ENCODE peak calls at places on chromosomes 3 and 15, in six cellular contexts. One of them, this sample, is unnamed.

GRCh38 chr3:32457971-32458471 is 44.6 kb downstream of the CMTM6 start:
- DNase-seq in A549: no peak
- DNase-seq in tibial nerve: no peak
- DNase-seq in brain microvascular endothelial cell: no peak
- DNase-seq in GM12864: no peak
- DNase-seq in NB4: peak
- DNase-seq in this sample: no peak

GRCh38 chr3:53577486-53577885 is 83.1 kb downstream of the CACNA1D start:
- DNase-seq in A549: no peak
- DNase-seq in tibial nerve: no peak
- DNase-seq in brain microvascular endothelial cell: no peak
- DNase-seq in GM12864: no peak
- DNase-seq in NB4: peak
- DNase-seq in this sample: no peak

GRCh38 chr15:101086394-101087171 is 165.3 kb downstream of the CHSY1 start:
- DNase-seq in A549: no peak
- DNase-seq in tibial nerve: no peak
- DNase-seq in brain microvascular endothelial cell: no peak
- DNase-seq in GM12864: no peak
- DNase-seq in NB4: peak
- DNase-seq in this sample: no peak

GRCh38 chr3:75001330-75001729 is 386.9 kb upstream of the CNTN3 start:
- DNase-seq in A549: peak
- DNase-seq in tibial nerve: no peak
- DNase-seq in brain microvascular endothelial cell: no peak
- DNase-seq in GM12864: no peak
- DNase-seq in NB4: peak
- DNase-seq in this sample: no peak

GRCh38 chr15:41256103-41256502 is 25.0 kb downstream of the CHP1 start:
- DNase-seq in A549: peak
- DNase-seq in tibial nerve: no peak
- DNase-seq in brain microvascular endothelial cell: no peak
- DNase-seq in GM12864: no peak
- DNase-seq in NB4: no peak
- DNase-seq in this sample: no peak

GRCh38 chr3:121748638-121749275 is 784 bp downstream of the GOLGB1 start:
- DNase-seq in A549: no peak
- DNase-seq in tibial nerve: no peak
- DNase-seq in brain microvascular endothelial cell: peak
- DNase-seq in GM12864: no peak
- DNase-seq in NB4: peak
- DNase-seq in this sample: peak

GRCh38 chr3:42114130-42114529 is 23.0 kb downstream of the TRAK1 start:
- DNase-seq in A549: no peak
- DNase-seq in tibial nerve: no peak
- DNase-seq in brain microvascular endothelial cell: no peak
- DNase-seq in GM12864: no peak
- DNase-seq in NB4: no peak
- DNase-seq in this sample: no peak

GRCh38 chr3:74463515-74463914 is 150.9 kb downstream of the CNTN3 start:
- DNase-seq in A549: no peak
- DNase-seq in tibial nerve: no peak
- DNase-seq in brain microvascular endothelial cell: no peak
- DNase-seq in GM12864: no peak
- DNase-seq in NB4: no peak
- DNase-seq in this sample: no peak

GRCh38 chr3:108090066-108090700 is 648 bp downstream of the CD47 start:
- DNase-seq in A549: peak
- DNase-seq in tibial nerve: peak
- DNase-seq in brain microvascular endothelial cell: no peak
- DNase-seq in GM12864: no peak
- DNase-seq in NB4: peak
- DNase-seq in this sample: no peak

GRCh38 chr3:62373714-62374333 is 474 bp upstream of the FEZF2 start:
- DNase-seq in A549: no peak
- DNase-seq in tibial nerve: no peak
- DNase-seq in brain microvascular endothelial cell: no peak
- DNase-seq in GM12864: no peak
- DNase-seq in NB4: no peak
- DNase-seq in this sample: no peak

GRCh38 chr3:42267878-42268277 is 1.9 kb upstream of the CCK start:
- DNase-seq in A549: no peak
- DNase-seq in tibial nerve: no peak
- DNase-seq in brain microvascular endothelial cell: no peak
- DNase-seq in GM12864: no peak
- DNase-seq in NB4: no peak
- DNase-seq in this sample: no peak

GRCh38 chr3:184795493-184796198 is 16.3 kb upstream of the VPS8 start:
- DNase-seq in A549: no peak
- DNase-seq in tibial nerve: no peak
- DNase-seq in brain microvascular endothelial cell: no peak
- DNase-seq in GM12864: no peak
- DNase-seq in NB4: no peak
- DNase-seq in this sample: no peak

DNA sequence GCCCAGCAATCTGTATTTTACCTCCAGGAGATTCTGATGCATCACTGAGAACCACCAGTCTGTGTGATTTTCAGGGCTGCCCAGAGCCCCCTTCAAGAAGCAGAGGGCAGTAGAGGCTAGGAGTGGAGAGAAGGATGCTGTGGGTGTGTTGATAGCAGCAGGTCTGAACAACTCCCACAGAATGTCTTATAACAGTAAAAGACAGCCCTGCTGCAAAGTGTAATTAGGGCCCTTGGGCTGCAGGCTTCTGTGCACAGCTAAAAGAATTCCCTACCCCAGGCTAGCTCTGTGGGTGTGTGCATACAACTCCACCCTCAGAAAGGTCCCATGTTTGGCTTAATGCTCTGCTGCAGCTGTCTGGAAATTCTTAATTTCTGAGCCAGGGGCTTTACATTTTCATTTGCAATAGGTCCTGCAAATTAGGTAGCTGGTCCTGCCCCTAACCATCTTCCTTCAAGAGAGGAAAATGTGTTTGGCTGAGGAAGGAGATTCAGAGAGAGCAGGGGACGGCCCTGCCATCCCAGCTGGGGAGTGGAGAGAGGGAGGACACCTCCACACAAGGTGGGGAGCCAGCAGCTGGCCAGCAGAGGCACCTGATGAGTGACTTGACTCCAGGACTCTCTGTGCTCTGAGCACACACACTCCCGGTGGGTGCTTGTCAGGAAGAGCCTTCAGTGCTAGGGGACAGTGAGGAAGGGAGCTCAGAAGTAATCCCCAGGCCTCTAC is 43.3 kb upstream of the RAB6B start:
- DNase-seq in A549: no peak
- DNase-seq in tibial nerve: no peak
- DNase-seq in brain microvascular endothelial cell: no peak
- DNase-seq in GM12864: no peak
- DNase-seq in NB4: peak
- DNase-seq in this sample: no peak
- TF ChIP-seq CTCF in A549: no peak
- TF ChIP-seq CTCF in tibial nerve: no peak
- TF ChIP-seq CTCF in brain microvascular endothelial cell: peak
- TF ChIP-seq CTCF in GM12864: no peak
- TF ChIP-seq CTCF in NB4: no peak
- TF ChIP-seq CTCF in this sample: peak

GRCh38 chr3:128412180-128413002 is 54.3 kb downstream of the DNAJB8 start:
- DNase-seq in A549: no peak
- DNase-seq in tibial nerve: no peak
- DNase-seq in brain microvascular endothelial cell: no peak
- DNase-seq in GM12864: no peak
- DNase-seq in NB4: no peak
- DNase-seq in this sample: no peak
- TF ChIP-seq CTCF in A549: no peak
- TF ChIP-seq CTCF in tibial nerve: no peak
- TF ChIP-seq CTCF in brain microvascular endothelial cell: no peak
- TF ChIP-seq CTCF in GM12864: no peak
- TF ChIP-seq CTCF in NB4: no peak
- TF ChIP-seq CTCF in this sample: no peak

GRCh38 chr3:161371441-161372320 is at the start of gene SPTSSB:
- DNase-seq in A549: peak
- DNase-seq in tibial nerve: no peak
- DNase-seq in brain microvascular endothelial cell: peak
- DNase-seq in GM12864: no peak
- DNase-seq in NB4: peak
- DNase-seq in this sample: no peak
- TF ChIP-seq CTCF in A549: peak
- TF ChIP-seq CTCF in tibial nerve: no peak
- TF ChIP-seq CTCF in brain microvascular endothelial cell: peak
- TF ChIP-seq CTCF in GM12864: no peak
- TF ChIP-seq CTCF in NB4: no peak
- TF ChIP-seq CTCF in this sample: no peak

GRCh38 chr15:29454506-29454905 is 184.9 kb upstream of the NSMCE3 start:
- DNase-seq in A549: no peak
- DNase-seq in tibial nerve: no peak
- DNase-seq in brain microvascular endothelial cell: no peak
- DNase-seq in GM12864: no peak
- DNase-seq in NB4: no peak
- DNase-seq in this sample: no peak

GRCh38 chr15:29452881-29453731 is 183.5 kb upstream of the NSMCE3 start:
- DNase-seq in A549: no peak
- DNase-seq in tibial nerve: no peak
- DNase-seq in brain microvascular endothelial cell: no peak
- DNase-seq in GM12864: no peak
- DNase-seq in NB4: no peak
- DNase-seq in this sample: no peak

GRCh38 chr15:29448320-29448719 is 178.7 kb upstream of the NSMCE3 start:
- DNase-seq in A549: no peak
- DNase-seq in tibial nerve: no peak
- DNase-seq in brain microvascular endothelial cell: no peak
- DNase-seq in GM12864: no peak
- DNase-seq in NB4: no peak
- DNase-seq in this sample: no peak

GRCh38 chr15:29449136-29449535 is 179.5 kb upstream of the NSMCE3 start:
- DNase-seq in A549: peak
- DNase-seq in tibial nerve: no peak
- DNase-seq in brain microvascular endothelial cell: peak
- DNase-seq in GM12864: no peak
- DNase-seq in NB4: peak
- DNase-seq in this sample: no peak

GRCh38 chr15:29451201-29451781 is 181.7 kb upstream of the NSMCE3 start:
- DNase-seq in A549: peak
- DNase-seq in tibial nerve: no peak
- DNase-seq in brain microvascular endothelial cell: no peak
- DNase-seq in GM12864: no peak
- DNase-seq in NB4: peak
- DNase-seq in this sample: no peak
- TF ChIP-seq CTCF in A549: peak
- TF ChIP-seq CTCF in tibial nerve: no peak
- TF ChIP-seq CTCF in brain microvascular endothelial cell: peak
- TF ChIP-seq CTCF in GM12864: peak
- TF ChIP-seq CTCF in NB4: no peak
- TF ChIP-seq CTCF in this sample: no peak

DNA sequence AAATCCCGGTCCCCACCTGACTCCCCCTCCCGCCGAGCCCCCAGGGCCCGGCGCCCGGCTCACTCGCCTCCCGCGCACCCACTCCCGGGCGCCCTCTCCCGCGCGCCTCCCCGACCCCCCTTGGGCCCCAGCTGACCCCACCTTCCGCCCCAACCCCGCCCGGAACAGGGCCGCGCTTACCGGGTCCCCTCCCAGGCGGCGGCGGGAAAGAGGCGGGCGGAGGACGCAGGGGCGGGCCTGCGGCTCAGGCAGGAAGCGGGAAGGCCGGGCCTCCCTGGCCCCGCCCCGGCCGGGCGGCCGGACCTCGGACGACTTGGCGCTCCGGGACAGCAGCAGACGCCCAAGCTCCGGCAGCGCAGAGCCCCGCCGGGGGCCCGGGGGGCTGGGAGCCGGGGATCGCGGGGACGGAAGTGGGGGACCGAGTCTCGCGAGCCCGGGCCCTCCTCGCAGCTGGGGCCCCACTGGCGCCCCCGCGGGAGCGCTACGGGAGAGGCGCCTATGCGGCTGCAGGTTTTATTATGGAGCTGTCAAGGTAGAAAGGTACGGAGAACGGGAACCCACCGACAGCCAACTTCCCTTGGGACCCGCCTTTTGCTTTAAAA is at the start of gene SLC41A3:
- DNase-seq in A549: peak
- DNase-seq in tibial nerve: peak
- DNase-seq in brain microvascular endothelial cell: peak
- DNase-seq in GM12864: peak
- DNase-seq in NB4: peak
- DNase-seq in this sample: peak
- TF ChIP-seq CTCF in A549: peak
- TF ChIP-seq CTCF in tibial nerve: peak
- TF ChIP-seq CTCF in brain microvascular endothelial cell: peak
- TF ChIP-seq CTCF in GM12864: peak
- TF ChIP-seq CTCF in NB4: no peak
- TF ChIP-seq CTCF in this sample: peak